ENCODE peak calls at places on chromosomes 16 and 17, in four cellular contexts. G, L, W and U are unnamed samples.

GRCh38 chr16:49596119-49596518 is 222.5 kb downstream of the C16orf78 start:
- DNase-seq in G (no peak), L (no peak), W (no peak), U (no peak)

GRCh38 chr17:77736207-77736600 is 222.3 kb upstream of the TNRC6C start:
- DNase-seq in G (no peak), L (no peak), W (no peak), U (no peak)

GRCh38 chr17:57988301-57989010 is 402 bp upstream of the VEZF1 start:
- DNase-seq in G (peak), L (peak), W (peak), U (peak)

GRCh38 chr16:1079786-1080525 is 7.4 kb downstream of the SSTR5 start:
- DNase-seq in G (no peak), L (no peak), W (no peak), U (no peak)

GRCh38 chr17:5825717-5826330 is 241.5 kb upstream of the NLRP1 start:
- DNase-seq in G (no peak), L (no peak), W (no peak), U (no peak)

GRCh38 chr17:73210002-73210678 is 17.3 kb downstream of the COG1 start:
- DNase-seq in G (no peak), L (no peak), W (no peak), U (no peak)

GRCh38 chr17:58831780-58832179 is 76.1 kb downstream of the PPM1E start:
- DNase-seq in G (no peak), L (no peak), W (no peak), U (no peak)

GRCh38 chr17:5418858-5419355 is 555 bp downstream of the NUP88 start:
- DNase-seq in G (peak), L (no peak), W (peak), U (peak)

GRCh38 chr16:21622545-21622944 is 23.2 kb downstream of the METTL9 start:
- DNase-seq in G (no peak), L (no peak), W (no peak), U (no peak)

GRCh38 chr16:86343111-86343642 is 167.2 kb upstream of the FOXF1 start:
- DNase-seq in G (no peak), L (no peak), W (no peak), U (no peak)

GRCh38 chr17:2406903-2407790 is 6.3 kb upstream of the MNT start:
- DNase-seq in G (no peak), L (peak), W (no peak), U (no peak)

GRCh38 chr17:10156579-10157488 is 41.6 kb downstream of the GAS7 start:
- DNase-seq in G (peak), L (no peak), W (peak), U (no peak)